ENCODE peak calls at places on chromosomes 11 and 22, in seven cellular contexts. N is IMR-90; A is CD4-positive, CD25-positive, alpha-beta regulatory T cell; F is HCT116; E is adrenal gland; C is PC-9; H is left lung. Z is an unnamed sample.

GRCh38 chr22:35357883-35358621 is 22.8 kb upstream of the HMOX1 start:
- DNase-seq in N (peak; percentile 40), A (no peak), F (peak; percentile 72), E (no peak), C (peak; percentile 78), H (no peak), Z (no peak)

GRCh38 chr11:58061813-58062212 is 31.1 kb downstream of the OR6Q1 start:
- DNase-seq in N (peak; percentile 95), A (no peak), F (no peak), E (no peak), C (no peak), H (no peak), Z (no peak)

GRCh38 chr11:79129702-79130101 is 311.1 kb downstream of the TENM4 start:
- DNase-seq in N (no peak), A (no peak), F (no peak), E (no peak), C (no peak), H (no peak), Z (no peak)

GRCh38 chr11:102840018-102840417 is 3.4 kb downstream of the MMP3 start:
- DNase-seq in N (no peak), A (no peak), F (no peak), E (no peak), C (no peak), H (no peak), Z (no peak)

GRCh38 chr11:46801694-46802093 is 44.4 kb downstream of the CKAP5 start:
- DNase-seq in N (no peak), A (no peak), F (no peak), E (no peak), C (no peak), H (no peak), Z (no peak)

GRCh38 chr11:27926981-27927481 is 180.9 kb downstream of the KIF18A start:
- DNase-seq in N (peak; percentile 88), A (no peak), F (no peak), E (no peak), C (peak; percentile 40), H (no peak), Z (no peak)

GRCh38 chr11:115122274-115122673 is 381.9 kb downstream of the CADM1 start:
- DNase-seq in N (no peak), A (no peak), F (no peak), E (no peak), C (no peak), H (no peak), Z (no peak)

GRCh38 chr22:44248926-44249325 is 63.8 kb downstream of the SHISAL1 start:
- DNase-seq in N (no peak), A (no peak), F (no peak), E (no peak), C (no peak), H (no peak), Z (no peak)

GRCh38 chr22:24420072-24420976 is 7.1 kb upstream of the ADORA2A start:
- DNase-seq in N (no peak), A (no peak), F (no peak), E (no peak), C (no peak), H (no peak), Z (no peak)

GRCh38 chr11:45238724-45239123 is 47.4 kb downstream of the SYT13 start:
- DNase-seq in N (peak; percentile 84), A (no peak), F (no peak), E (no peak), C (no peak), H (no peak), Z (no peak)

GRCh38 chr11:75450826-75451783 is 18.1 kb upstream of the KLHL35 start:
- DNase-seq in N (no peak), A (no peak), F (no peak), E (no peak), C (peak; percentile 37), H (no peak), Z (peak; percentile 54)

GRCh38 chr11:2122222-2122906 is 16.8 kb downstream of the IGF2 start:
- DNase-seq in N (peak; percentile 33), A (no peak), F (no peak), E (no peak), C (peak; percentile 33), H (no peak), Z (no peak)

GRCh38 chr11:74299000-74299399 is 12.4 kb downstream of the P4HA3 start:
- DNase-seq in N (no peak), A (no peak), F (no peak), E (no peak), C (no peak), H (no peak), Z (no peak)

GRCh38 chr11:116973270-116973669 is 125.0 kb downstream of the SIK3 start:
- DNase-seq in N (no peak), A (no peak), F (no peak), E (no peak), C (no peak), H (no peak), Z (no peak)

GRCh38 chr11:62437616-62438015 is 18.8 kb downstream of the SCGB1A1 start:
- DNase-seq in N (no peak), A (no peak), F (no peak), E (no peak), C (no peak), H (no peak), Z (no peak)

GRCh38 chr11:46321757-46322156 is 25.5 kb upstream of the DGKZ start:
- DNase-seq in N (no peak), A (no peak), F (no peak), E (no peak), C (no peak), H (no peak), Z (no peak)

GRCh38 chr11:47108214-47108613 is 68.5 kb downstream of the ARFGAP2 start:
- DNase-seq in N (peak; percentile 16), A (no peak), F (no peak), E (no peak), C (no peak), H (no peak), Z (no peak)

GRCh38 chr11:111730031-111730430 is 36.2 kb downstream of the PPP2R1B start:
- DNase-seq in N (no peak), A (no peak), F (no peak), E (no peak), C (no peak), H (no peak), Z (no peak)
- H3K4me1 ChIP-seq in N (peaks cover 37% of the 10 kb centered on the region), A (no peaks in the 10 kb centered on the region), F (peaks cover 7% of the 10 kb centered on the region), E (peaks cover 31% of the 10 kb centered on the region), C (peaks cover 9% of the 10 kb centered on the region), H (peaks cover 29% of the 10 kb centered on the region), Z (peaks cover 15% of the 10 kb centered on the region)

DNA sequence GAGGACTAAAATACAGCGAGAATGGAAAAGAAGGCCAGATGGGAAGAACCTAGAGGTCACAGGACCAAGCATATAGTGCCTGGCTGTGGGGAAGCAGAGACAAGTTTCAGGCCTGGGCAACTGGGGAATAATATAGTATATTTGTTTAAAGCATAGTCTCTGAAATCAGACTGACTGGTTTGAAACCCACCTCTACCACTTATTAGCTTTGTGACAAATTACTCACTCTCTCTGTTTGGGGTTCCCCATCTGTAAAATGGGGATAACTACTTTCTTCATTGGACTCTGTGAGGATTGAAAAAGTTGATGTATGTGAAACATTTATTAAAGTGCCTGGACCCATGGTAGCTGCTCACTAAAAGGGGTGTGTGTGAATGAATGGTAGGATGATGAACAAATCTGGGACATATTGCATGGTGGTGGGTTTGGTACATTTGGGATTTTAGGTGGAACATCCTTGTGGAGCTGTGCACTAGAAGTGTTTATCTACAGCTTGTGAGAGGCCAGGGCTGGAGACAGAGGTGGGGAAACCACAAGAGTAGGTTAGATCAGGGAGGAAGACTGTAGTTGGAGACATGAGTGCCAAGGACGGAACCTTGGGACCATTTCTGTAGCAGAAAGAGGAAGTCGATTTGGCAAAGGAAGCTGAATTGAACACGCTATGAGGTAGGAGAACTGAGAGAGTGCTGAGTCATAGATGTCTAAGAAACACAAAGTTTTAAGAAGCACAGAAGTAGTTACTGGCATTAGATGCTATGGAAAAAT is 52.6 kb downstream of the SWAP70 start:
- DNase-seq in N (peak; percentile 83), A (no peak), F (no peak), E (peak; percentile 51), C (no peak), H (peak; percentile 42), Z (no peak)
- H3K4me3 ChIP-seq in N (no peak overlapping the region), A (no peak overlapping the region), F (no peak overlapping the region), E (no peak overlapping the region), C (no peak overlapping the region), H (no peak overlapping the region), Z (no peak overlapping the region)

DNA sequence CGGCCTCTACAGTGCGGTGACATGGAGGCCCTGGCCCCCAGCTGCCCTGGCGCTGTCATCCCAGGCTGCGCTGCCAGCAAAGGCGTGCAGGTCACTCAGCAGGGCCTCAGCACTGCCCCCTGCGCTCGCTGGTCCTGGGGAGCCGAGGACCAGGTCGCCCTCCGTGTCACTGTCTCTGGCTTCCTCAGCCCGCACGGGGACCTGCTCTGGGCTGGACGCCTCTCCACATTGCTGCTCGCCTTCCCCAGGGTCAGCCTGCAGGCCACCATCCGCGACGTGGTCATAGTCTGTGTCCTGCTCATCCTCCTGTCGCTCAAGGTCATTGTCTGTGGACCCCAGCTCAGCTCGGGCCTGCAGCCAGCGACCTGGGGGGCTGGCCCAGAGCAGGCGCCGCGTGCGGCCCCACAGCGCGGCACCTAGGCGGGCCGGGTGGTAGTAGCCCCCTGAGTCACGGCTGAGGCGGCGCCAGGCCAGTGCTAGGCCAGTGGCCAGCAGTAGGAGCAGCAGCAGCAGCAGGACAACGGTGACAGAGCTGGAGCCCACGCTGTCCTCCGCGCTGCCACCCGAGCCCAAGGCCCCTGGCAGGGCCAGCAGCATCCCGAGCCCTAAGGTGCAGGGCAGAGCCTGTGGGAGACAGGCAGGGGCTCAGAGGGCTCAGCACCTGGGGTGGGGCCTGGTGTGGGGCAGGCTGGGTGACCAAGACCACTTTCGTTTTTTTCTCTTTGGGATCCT is 1.6 kb downstream of the PTPRCAP start:
- DNase-seq in N (no peak), A (no peak), F (no peak), E (peak; percentile 63), C (no peak), H (no peak), Z (no peak)
- H3K4me1 ChIP-seq in N (no peaks in the 10 kb centered on the region), A (peaks cover 81% of the 10 kb centered on the region), F (peaks cover 16% of the 10 kb centered on the region), E (no peaks in the 10 kb centered on the region), C (peaks cover 8% of the 10 kb centered on the region), H (peaks cover 51% of the 10 kb centered on the region), Z (peaks cover 9% of the 10 kb centered on the region)

GRCh38 chr11:8871283-8871775 is 39.7 kb upstream of the AKIP1 start:
- DNase-seq in N (peak; percentile 94), A (no peak), F (peak; percentile 16), E (peak; percentile 72), C (peak; percentile 20), H (peak; percentile 66), Z (peak; percentile 65)
- H3K4me3 ChIP-seq in N (peak overlapping the region; percentile 51), A (no peak overlapping the region), F (peak overlapping the region; percentile 52), E (peak overlapping the region; percentile 83), C (peak overlapping the region; percentile 60), H (peak overlapping the region; percentile 67), Z (peak overlapping the region; percentile 70)

Z was measured in BE2C.